ENCODE peak calls at places on chromosome 6, in ten cellular contexts. E is thyroid gland, I is left lung, U is choroid plexus epithelial cell, S is lower leg skin, J is mucosa of descending colon, R is kidney, G is hepatocyte, X is spleen, Y is GM06990. D is an unnamed sample.

GRCh38 chr6:90940812-90941481 is 354.1 kb upstream of the MAP3K7 start:
- DNase-seq in E (no peak), I (no peak), U (peak; percentile 83), S (no peak), J (no peak), R (no peak), G (peak; percentile 65), X (no peak), Y (peak; percentile 10), D (peak; percentile 78)

GRCh38 chr6:28615955-28616747 is 90.5 kb downstream of the GPX5 start:
- DNase-seq in E (no peak), I (no peak), U (no peak), S (no peak), J (no peak), R (peak; percentile 58), G (peak; percentile 14), X (no peak), Y (no peak), D (no peak)

GRCh38 chr6:52994031-52994788 is 874 bp downstream of the GSTA4 start:
- DNase-seq in E (peak; percentile 35), I (no peak), U (peak; percentile 54), S (peak; percentile 32), J (peak; percentile 41), R (no peak), G (peak; percentile 45), X (no peak), Y (no peak), D (peak; percentile 43)

GRCh38 chr6:3281669-3282460 is 23.1 kb downstream of the PSMG4 start:
- DNase-seq in E (no peak), I (no peak), U (peak; percentile 90), S (no peak), J (no peak), R (peak; percentile 68), G (no peak), X (peak; percentile 40), Y (no peak), D (peak; percentile 98)

GRCh38 chr6:116518621-116519020 is 7.2 kb downstream of the CALHM5 start:
- DNase-seq in E (peak; percentile 45), I (no peak), U (no peak), S (no peak), J (no peak), R (no peak), G (no peak), X (no peak), Y (no peak), D (peak; percentile 30)

GRCh38 chr6:77470983-77471382 is 7.7 kb upstream of the HTR1B start:
- DNase-seq in E (no peak), I (no peak), U (peak; percentile 56), S (no peak), J (no peak), R (no peak), G (no peak), X (no peak), Y (no peak), D (peak; percentile 79)

GRCh38 chr6:142946924-142947701 is 2.1 kb upstream of the HIVEP2 start:
- DNase-seq in E (peak; percentile 96), I (peak; percentile 94), U (peak; percentile 89), S (peak; percentile 82), J (peak; percentile 91), R (peak; percentile 94), G (peak; percentile 92), X (peak; percentile 95), Y (peak; percentile 88), D (peak; percentile 84)

GRCh38 chr6:137571854-137572253 is 77.7 kb upstream of the OLIG3 start:
- DNase-seq in E (peak; percentile 42), I (no peak), U (peak; percentile 45), S (no peak), J (peak; percentile 36), R (no peak), G (peak; percentile 37), X (no peak), Y (peak; percentile 7), D (peak; percentile 60)

GRCh38 chr6:85479221-85479620 is 29.3 kb downstream of the NT5E start:
- DNase-seq in E (no peak), I (no peak), U (no peak), S (no peak), J (no peak), R (no peak), G (no peak), X (no peak), Y (no peak), D (no peak)

DNA sequence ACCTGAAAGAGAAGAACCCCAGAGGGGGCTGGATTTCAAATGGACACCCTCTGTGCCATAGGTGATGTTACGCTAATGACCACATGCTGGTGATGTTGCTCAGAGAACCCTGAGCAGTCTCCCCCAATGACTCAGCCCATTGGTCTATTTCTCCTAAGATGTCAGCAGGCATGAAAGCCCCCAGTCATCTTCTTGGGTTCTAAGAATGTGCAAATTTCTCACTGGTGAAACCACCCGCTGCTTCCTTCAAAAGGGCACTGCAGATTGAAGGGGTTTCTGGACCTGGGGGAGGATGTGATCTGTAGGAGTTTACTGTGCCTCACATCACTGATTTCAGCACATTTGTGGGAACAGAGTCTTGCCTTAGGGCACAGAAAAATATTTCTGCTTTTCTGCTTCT is 298.4 kb upstream of the MOCS1 start:
- DNase-seq in E (no peak), I (no peak), U (no peak), S (no peak), J (no peak), R (no peak), G (no peak), X (no peak), Y (no peak), D (no peak)
- TF ChIP-seq CTCF in E (no peak), I (no peak), U (no peak), S (no peak), J (no peak), R (no peak), G (no peak), X (no peak), Y (no peak), D (no peak)

GRCh38 chr6:37648465-37649330 is 49.0 kb downstream of the MDGA1 start:
- DNase-seq in E (peak; percentile 26), I (no peak), U (no peak), S (no peak), J (peak; percentile 42), R (no peak), G (peak; percentile 48), X (no peak), Y (no peak), D (peak; percentile 84)
- H3K4me3 ChIP-seq in E (no peak overlapping the region), I (no peak overlapping the region), U (peak overlapping the region; percentile 8), S (no peak overlapping the region), J (no peak overlapping the region), R (no peak overlapping the region), G (no peak overlapping the region), X (no peak overlapping the region), Y (no peak overlapping the region), D (peak overlapping the region; percentile 19)

GRCh38 chr6:20876016-20876415 is 341.8 kb downstream of the CDKAL1 start:
- DNase-seq in E (no peak), I (no peak), U (peak; percentile 88), S (no peak), J (no peak), R (no peak), G (peak; percentile 8), X (no peak), Y (no peak), D (no peak)

GRCh38 chr6:20873425-20874190 is 339.4 kb downstream of the CDKAL1 start:
- DNase-seq in E (no peak), I (no peak), U (peak; percentile 64), S (no peak), J (no peak), R (no peak), G (no peak), X (no peak), Y (no peak), D (peak; percentile 41)

GRCh38 chr6:20877008-20877937 is 343.0 kb downstream of the CDKAL1 start:
- DNase-seq in E (peak; percentile 5), I (no peak), U (peak; percentile 96), S (peak; percentile 63), J (no peak), R (peak; percentile 82), G (peak; percentile 80), X (no peak), Y (peak; percentile 68), D (peak; percentile 95)

GRCh38 chr6:20879121-20879520 is 344.9 kb downstream of the CDKAL1 start:
- DNase-seq in E (no peak), I (no peak), U (no peak), S (no peak), J (no peak), R (no peak), G (no peak), X (no peak), Y (no peak), D (no peak)

GRCh38 chr6:20875369-20875963 is 341.2 kb downstream of the CDKAL1 start:
- DNase-seq in E (peak; percentile 5), I (no peak), U (peak; percentile 83), S (no peak), J (no peak), R (no peak), G (peak; percentile 45), X (no peak), Y (no peak), D (peak; percentile 53)
- TF ChIP-seq CTCF in E (peak; percentile 14), I (no peak), U (peak; percentile 75), S (no peak), J (no peak), R (peak; percentile 25), G (peak; percentile 50), X (no peak), Y (peak; percentile 22), D (peak; percentile 56)

GRCh38 chr6:5723905-5724691 is 282.6 kb downstream of the NRN1 start:
- DNase-seq in E (no peak), I (no peak), U (peak; percentile 42), S (no peak), J (peak; percentile 35), R (no peak), G (no peak), X (peak; percentile 88), Y (peak; percentile 84), D (no peak)
- H3K4me3 ChIP-seq in E (no peak overlapping the region), I (no peak overlapping the region), U (peak overlapping the region; percentile 50), S (no peak overlapping the region), J (no peak overlapping the region), R (no peak overlapping the region), G (no peak overlapping the region), X (peak overlapping the region; percentile 18), Y (peak overlapping the region; percentile 60), D (no peak overlapping the region)

DNA sequence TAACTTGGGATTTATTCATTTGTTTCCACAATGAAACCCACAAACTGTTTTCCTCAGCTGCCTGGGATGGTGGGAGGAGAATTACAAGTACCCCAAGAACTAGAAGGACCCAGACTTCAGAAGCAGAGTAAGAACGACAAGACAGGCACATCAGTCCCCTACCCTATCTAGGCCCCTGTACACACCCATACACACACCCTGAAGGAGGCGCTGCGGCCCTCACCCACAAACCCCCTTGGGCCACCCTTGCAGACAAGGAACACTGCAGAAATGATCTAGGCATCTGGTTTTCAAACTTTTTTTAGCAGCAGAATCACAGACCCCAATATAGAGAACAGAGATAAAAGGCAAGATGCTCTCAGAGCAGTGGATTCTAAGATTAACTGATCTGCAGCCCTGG is 55.0 kb downstream of the TRERF1 start:
- DNase-seq in E (no peak), I (no peak), U (no peak), S (no peak), J (no peak), R (no peak), G (no peak), X (no peak), Y (no peak), D (no peak)
- TF ChIP-seq CTCF in E (no peak), I (no peak), U (peak; percentile 8), S (no peak), J (no peak), R (no peak), G (no peak), X (no peak), Y (peak; percentile 11), D (no peak)

GRCh38 chr6:127134136-127134535 is 15.7 kb downstream of the RSPO3 start:
- DNase-seq in E (no peak), I (no peak), U (no peak), S (no peak), J (no peak), R (no peak), G (no peak), X (no peak), Y (no peak), D (no peak)
- H3K4me3 ChIP-seq in E (no peak overlapping the region), I (no peak overlapping the region), U (no peak overlapping the region), S (no peak overlapping the region), J (no peak overlapping the region), R (no peak overlapping the region), G (no peak overlapping the region), X (no peak overlapping the region), Y (no peak overlapping the region), D (no peak overlapping the region)